ENCODE peak calls at places on chromosome 5, in ten cellular contexts. One of them, this sample, is unnamed.

GRCh38 chr5:93594591-93595419 is 11.8 kb downstream of the NR2F1 start:
- DNase-seq in osteocyte: no peak
- DNase-seq in kidney glomerular epithelial cell: no peak
- DNase-seq in Kasumi-1: no peak
- DNase-seq in NCI-H1092 treated with DMSO at 0.1 percent for 48 hours: no peak
- DNase-seq in T-cell: no peak
- DNase-seq in caudate nucleus: no peak
- DNase-seq in amygdala: no peak
- DNase-seq in NCI-H2171 treated with DMSO at 0.1 percent for 48 hours: no peak
- DNase-seq in psoas muscle: peak
- DNase-seq in this sample: no peak

GRCh38 chr5:61167382-61167781 is 5.1 kb upstream of the SMIM15 start:
- DNase-seq in osteocyte: no peak
- DNase-seq in kidney glomerular epithelial cell: peak
- DNase-seq in Kasumi-1: peak
- DNase-seq in NCI-H1092 treated with DMSO at 0.1 percent for 48 hours: peak
- DNase-seq in T-cell: no peak
- DNase-seq in caudate nucleus: no peak
- DNase-seq in amygdala: no peak
- DNase-seq in NCI-H2171 treated with DMSO at 0.1 percent for 48 hours: peak
- DNase-seq in psoas muscle: no peak
- DNase-seq in this sample: peak

GRCh38 chr5:179485845-179486575 is 64.3 kb upstream of the RUFY1 start:
- DNase-seq in osteocyte: no peak
- DNase-seq in kidney glomerular epithelial cell: no peak
- DNase-seq in Kasumi-1: no peak
- DNase-seq in NCI-H1092 treated with DMSO at 0.1 percent for 48 hours: no peak
- DNase-seq in T-cell: no peak
- DNase-seq in caudate nucleus: no peak
- DNase-seq in amygdala: no peak
- DNase-seq in NCI-H2171 treated with DMSO at 0.1 percent for 48 hours: no peak
- DNase-seq in psoas muscle: no peak
- DNase-seq in this sample: no peak

GRCh38 chr5:160181965-160182622 is 47.2 kb upstream of the FABP6 start:
- DNase-seq in osteocyte: no peak
- DNase-seq in kidney glomerular epithelial cell: no peak
- DNase-seq in Kasumi-1: no peak
- DNase-seq in NCI-H1092 treated with DMSO at 0.1 percent for 48 hours: no peak
- DNase-seq in T-cell: no peak
- DNase-seq in caudate nucleus: no peak
- DNase-seq in amygdala: no peak
- DNase-seq in NCI-H2171 treated with DMSO at 0.1 percent for 48 hours: no peak
- DNase-seq in psoas muscle: no peak
- DNase-seq in this sample: no peak

GRCh38 chr5:107359033-107359915 is 311.5 kb downstream of the EFNA5 start:
- DNase-seq in osteocyte: no peak
- DNase-seq in kidney glomerular epithelial cell: no peak
- DNase-seq in Kasumi-1: peak
- DNase-seq in NCI-H1092 treated with DMSO at 0.1 percent for 48 hours: no peak
- DNase-seq in T-cell: no peak
- DNase-seq in caudate nucleus: no peak
- DNase-seq in amygdala: no peak
- DNase-seq in NCI-H2171 treated with DMSO at 0.1 percent for 48 hours: no peak
- DNase-seq in psoas muscle: no peak
- DNase-seq in this sample: no peak

GRCh38 chr5:74422671-74423070 is 217.9 kb downstream of the ENC1 start:
- DNase-seq in osteocyte: no peak
- DNase-seq in kidney glomerular epithelial cell: no peak
- DNase-seq in Kasumi-1: peak
- DNase-seq in NCI-H1092 treated with DMSO at 0.1 percent for 48 hours: no peak
- DNase-seq in T-cell: no peak
- DNase-seq in caudate nucleus: no peak
- DNase-seq in amygdala: no peak
- DNase-seq in NCI-H2171 treated with DMSO at 0.1 percent for 48 hours: no peak
- DNase-seq in psoas muscle: no peak
- DNase-seq in this sample: no peak

GRCh38 chr5:164893071-164893470 is 1387.7 kb downstream of the MAT2B start:
- DNase-seq in osteocyte: no peak
- DNase-seq in kidney glomerular epithelial cell: no peak
- DNase-seq in Kasumi-1: no peak
- DNase-seq in NCI-H1092 treated with DMSO at 0.1 percent for 48 hours: no peak
- DNase-seq in T-cell: no peak
- DNase-seq in caudate nucleus: no peak
- DNase-seq in amygdala: no peak
- DNase-seq in NCI-H2171 treated with DMSO at 0.1 percent for 48 hours: no peak
- DNase-seq in psoas muscle: no peak
- DNase-seq in this sample: no peak

GRCh38 chr5:34599471-34600117 is 56.5 kb upstream of the RAI14 start:
- DNase-seq in osteocyte: no peak
- DNase-seq in kidney glomerular epithelial cell: no peak
- DNase-seq in Kasumi-1: no peak
- DNase-seq in NCI-H1092 treated with DMSO at 0.1 percent for 48 hours: no peak
- DNase-seq in T-cell: no peak
- DNase-seq in caudate nucleus: no peak
- DNase-seq in amygdala: no peak
- DNase-seq in NCI-H2171 treated with DMSO at 0.1 percent for 48 hours: no peak
- DNase-seq in psoas muscle: no peak
- DNase-seq in this sample: no peak